ENCODE peak calls at places on chromosomes 12 and 14, in four cellular contexts. One of them, this sample, is unnamed.

GRCh38 chr14:100147691-100148464 is 11.6 kb downstream of the DEGS2 start:
- DNase-seq in left ventricle myocardium inferior: no peak
- DNase-seq in islet precursor cell: no peak
- DNase-seq in epithelial cell of esophagus: no peak
- DNase-seq in this sample: no peak

GRCh38 chr12:78120866-78121590 is 290.3 kb downstream of the NAV3 start:
- DNase-seq in left ventricle myocardium inferior: no peak
- DNase-seq in epithelial cell of esophagus: peak; percentile 69
- DNase-seq in islet precursor cell: no peak
- DNase-seq in this sample: no peak

GRCh38 chr12:29158364-29158763 is 9.3 kb downstream of the FAR2 start:
- DNase-seq in islet precursor cell: no peak
- DNase-seq in epithelial cell of esophagus: no peak
- DNase-seq in left ventricle myocardium inferior: no peak
- DNase-seq in this sample: no peak

GRCh38 chr14:55136241-55136640 is 7.2 kb downstream of the LGALS3 start:
- DNase-seq in epithelial cell of esophagus: peak; percentile 33
- DNase-seq in islet precursor cell: no peak
- DNase-seq in left ventricle myocardium inferior: no peak
- DNase-seq in this sample: no peak

GRCh38 chr14:76386922-76387782 is 11.2 kb downstream of the ESRRB start:
- DNase-seq in left ventricle myocardium inferior: peak; percentile 47
- DNase-seq in epithelial cell of esophagus: peak; percentile 66
- DNase-seq in islet precursor cell: peak; percentile 89
- DNase-seq in this sample: peak; percentile 79

GRCh38 chr14:54761835-54762234 is 140.8 kb downstream of the GCH1 start:
- DNase-seq in left ventricle myocardium inferior: no peak
- DNase-seq in islet precursor cell: no peak
- DNase-seq in epithelial cell of esophagus: no peak
- DNase-seq in this sample: no peak

GRCh38 chr12:121839106-121839992 is 19.3 kb downstream of the HPD start:
- DNase-seq in left ventricle myocardium inferior: peak; percentile 100
- DNase-seq in islet precursor cell: peak; percentile 100
- DNase-seq in epithelial cell of esophagus: peak; percentile 98
- DNase-seq in this sample: peak; percentile 100

GRCh38 chr12:80195143-80195726 is 95.9 kb downstream of the OTOGL start:
- DNase-seq in left ventricle myocardium inferior: no peak
- DNase-seq in epithelial cell of esophagus: peak; percentile 71
- DNase-seq in islet precursor cell: peak; percentile 75
- DNase-seq in this sample: no peak

GRCh38 chr12:120771097-120771496 is 45.5 kb downstream of the ACADS start:
- DNase-seq in islet precursor cell: no peak
- DNase-seq in left ventricle myocardium inferior: no peak
- DNase-seq in epithelial cell of esophagus: no peak
- DNase-seq in this sample: no peak

GRCh38 chr12:67826148-67826547 is 163.1 kb upstream of the IFNG-AS1 start:
- DNase-seq in epithelial cell of esophagus: no peak
- DNase-seq in left ventricle myocardium inferior: no peak
- DNase-seq in islet precursor cell: peak; percentile 83
- DNase-seq in this sample: no peak

GRCh38 chr12:127980585-127980984 is 286.4 kb upstream of the TMEM132C start:
- DNase-seq in left ventricle myocardium inferior: no peak
- DNase-seq in islet precursor cell: no peak
- DNase-seq in epithelial cell of esophagus: no peak
- DNase-seq in this sample: no peak

GRCh38 chr14:23123419-23123818 is 4.4 kb upstream of the CEBPE start:
- DNase-seq in islet precursor cell: peak; percentile 56
- DNase-seq in epithelial cell of esophagus: peak; percentile 64
- DNase-seq in left ventricle myocardium inferior: peak; percentile 78
- DNase-seq in this sample: no peak

GRCh38 chr12:55051197-55051920 is 31.6 kb downstream of the NEUROD4 start:
- DNase-seq in islet precursor cell: no peak
- DNase-seq in epithelial cell of esophagus: peak; percentile 55
- DNase-seq in left ventricle myocardium inferior: no peak
- DNase-seq in this sample: no peak

GRCh38 chr14:64654072-64654899 is 49.9 kb upstream of the PLEKHG3 start:
- DNase-seq in left ventricle myocardium inferior: no peak
- DNase-seq in islet precursor cell: peak; percentile 51
- DNase-seq in epithelial cell of esophagus: peak; percentile 87
- DNase-seq in this sample: no peak

This sample was measured in cardiac septum.